ENCODE peak calls at places on chromosomes 7 and 10, in ten cellular contexts. N is adrenal gland; Y is GM13977; J is ovary; S is HFFc6; P is fibroblast of lung; Q is lower leg skin; X is CD8-positive, alpha-beta T cell; I is cardiac fibroblast; D is cardiac muscle cell. O is an unnamed sample.

GRCh38 chr7:15571303-15571878 is 9.6 kb upstream of the AGMO start:
- DNase-seq in X (no peak), Q (no peak), J (no peak), S (peak; percentile 11), N (no peak), Y (no peak), P (peak; percentile 43), I (peak; percentile 55), D (no peak), O (no peak)

GRCh38 chr7:155009570-155010157 is 6.7 kb upstream of the PAXIP1 start:
- DNase-seq in I (peak; percentile 19), X (peak; percentile 30), J (no peak), Q (no peak), P (no peak), N (no peak), D (no peak), S (no peak), Y (peak; percentile 22), O (no peak)

GRCh38 chr10:106904209-106904608 is 260.3 kb downstream of the SORCS1 start:
- DNase-seq in J (no peak), I (no peak), P (no peak), X (no peak), S (no peak), D (no peak), Q (no peak), N (no peak), Y (no peak), O (no peak)

GRCh38 chr10:72308320-72308987 is 34.7 kb downstream of the DDIT4 start:
- DNase-seq in N (peak; percentile 83), Y (no peak), S (peak; percentile 71), X (no peak), J (peak; percentile 89), Q (no peak), I (peak; percentile 96), D (peak; percentile 64), P (peak; percentile 92), O (no peak)

GRCh38 chr7:67916571-67916970 is 919.9 kb downstream of the TYW1 start:
- DNase-seq in P (no peak), N (no peak), D (no peak), Y (no peak), X (no peak), S (no peak), J (no peak), I (no peak), Q (no peak), O (no peak)

GRCh38 chr10:100009283-100009792 is 409 bp downstream of the DNMBP start:
- DNase-seq in N (peak; percentile 46), S (no peak), D (no peak), P (peak; percentile 49), J (no peak), Y (no peak), I (peak; percentile 39), X (peak; percentile 53), Q (peak; percentile 91), O (no peak)

GRCh38 chr10:71394926-71395562 is 1.7 kb upstream of the CDH23 start:
- DNase-seq in Y (no peak), P (no peak), N (no peak), I (no peak), X (no peak), D (no peak), J (no peak), S (no peak), Q (peak; percentile 78), O (no peak)

GRCh38 chr7:93194368-93194767 is 31.9 kb downstream of the HEPACAM2 start:
- DNase-seq in D (no peak), Y (no peak), J (no peak), S (peak; percentile 58), X (no peak), Q (no peak), P (peak; percentile 74), N (no peak), I (peak; percentile 55), O (no peak)

GRCh38 chr10:80204801-80205477 is 398 bp downstream of the ANXA11 start:
- DNase-seq in D (peak; percentile 33), N (no peak), S (peak; percentile 9), P (no peak), Q (no peak), J (no peak), I (no peak), X (peak; percentile 47), Y (peak; percentile 73), O (peak; percentile 58)

GRCh38 chr10:80201592-80202256 is 3.6 kb downstream of the ANXA11 start:
- DNase-seq in D (no peak), N (no peak), X (no peak), Y (no peak), J (no peak), I (no peak), S (no peak), P (no peak), Q (no peak), O (no peak)

GRCh38 chr10:80204193-80204714 is 1.1 kb downstream of the ANXA11 start:
- DNase-seq in Q (no peak), Y (peak; percentile 32), S (peak; percentile 15), P (no peak), X (no peak), I (peak; percentile 32), J (no peak), N (no peak), D (peak; percentile 29), O (no peak)

GRCh38 chr10:80203835-80204148 is 1.5 kb downstream of the ANXA11 start:
- DNase-seq in S (no peak), Q (no peak), I (no peak), Y (no peak), N (no peak), D (no peak), J (no peak), P (no peak), X (no peak), O (no peak)

GRCh38 chr10:80202934-80203834 is 2.2 kb downstream of the ANXA11 start:
- DNase-seq in I (peak; percentile 92), P (peak; percentile 82), N (peak; percentile 57), D (peak; percentile 73), S (peak; percentile 87), X (peak; percentile 72), Q (no peak), Y (peak; percentile 54), J (peak; percentile 54), O (peak; percentile 77)
- TF ChIP-seq CTCF in I (peak; percentile 19), P (peak; percentile 18), N (no peak), D (peak; percentile 25), S (peak; percentile 60), X (peak; percentile 55), Q (no peak), Y (peak; percentile 50), J (no peak), O (peak; percentile 71)

GRCh38 chr7:127938588-127938987 is 92.6 kb downstream of the LRRC4 start:
- DNase-seq in Q (no peak), S (peak; percentile 86), J (no peak), D (no peak), N (peak; percentile 37), Y (no peak), P (peak; percentile 76), I (peak; percentile 86), X (no peak), O (no peak)
- TF ChIP-seq CTCF in Q (no peak), S (peak; percentile 49), J (no peak), D (no peak), N (no peak), Y (no peak), P (peak; percentile 17), I (no peak), X (no peak), O (peak; percentile 10)

DNA sequence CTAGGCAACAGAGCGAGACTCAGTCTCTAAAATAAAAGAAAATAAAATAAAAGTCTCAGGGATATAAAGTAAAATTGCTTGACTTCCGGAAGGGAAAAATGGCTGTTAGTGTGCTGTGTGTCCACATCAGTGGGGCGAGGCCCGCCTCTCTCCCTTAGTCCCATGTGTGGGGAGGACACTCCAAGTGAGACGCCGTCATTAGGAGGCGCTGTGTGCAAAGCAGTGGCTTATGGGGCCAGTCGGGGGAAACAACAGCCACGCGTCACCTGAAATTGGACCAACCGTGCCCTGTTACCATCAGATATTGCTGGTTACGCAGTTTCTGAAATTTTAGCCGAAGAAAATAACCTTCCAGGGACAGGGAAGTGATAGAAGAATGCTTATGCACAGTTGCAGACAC is 15.8 kb downstream of the SFXN4 start:
- DNase-seq in S (no peak), Q (peak; percentile 32), J (no peak), N (no peak), X (no peak), D (no peak), P (no peak), Y (no peak), I (no peak), O (no peak)
- TF ChIP-seq CTCF in S (no peak), Q (no peak), J (no peak), N (no peak), X (no peak), D (peak; percentile 10), P (peak; percentile 12), Y (peak; percentile 18), I (no peak), O (no peak)

GRCh38 chr10:30028006-30028441 is 31.4 kb downstream of the JCAD start:
- DNase-seq in X (peak; percentile 13), D (no peak), P (no peak), Q (no peak), J (no peak), Y (no peak), S (no peak), I (no peak), N (peak; percentile 23), O (no peak)

GRCh38 chr10:30028452-30029045 is 30.8 kb downstream of the JCAD start:
- DNase-seq in P (no peak), Y (no peak), D (no peak), I (no peak), S (no peak), N (no peak), X (no peak), J (no peak), Q (no peak), O (no peak)

GRCh38 chr10:30026578-30026977 is 32.8 kb downstream of the JCAD start:
- DNase-seq in X (no peak), D (no peak), Y (no peak), N (no peak), S (no peak), J (no peak), Q (no peak), I (no peak), P (no peak), O (no peak)

GRCh38 chr10:30026080-30026479 is 33.3 kb downstream of the JCAD start:
- DNase-seq in N (no peak), I (no peak), J (no peak), X (no peak), Y (no peak), Q (no peak), D (no peak), P (no peak), S (no peak), O (no peak)

DNA sequence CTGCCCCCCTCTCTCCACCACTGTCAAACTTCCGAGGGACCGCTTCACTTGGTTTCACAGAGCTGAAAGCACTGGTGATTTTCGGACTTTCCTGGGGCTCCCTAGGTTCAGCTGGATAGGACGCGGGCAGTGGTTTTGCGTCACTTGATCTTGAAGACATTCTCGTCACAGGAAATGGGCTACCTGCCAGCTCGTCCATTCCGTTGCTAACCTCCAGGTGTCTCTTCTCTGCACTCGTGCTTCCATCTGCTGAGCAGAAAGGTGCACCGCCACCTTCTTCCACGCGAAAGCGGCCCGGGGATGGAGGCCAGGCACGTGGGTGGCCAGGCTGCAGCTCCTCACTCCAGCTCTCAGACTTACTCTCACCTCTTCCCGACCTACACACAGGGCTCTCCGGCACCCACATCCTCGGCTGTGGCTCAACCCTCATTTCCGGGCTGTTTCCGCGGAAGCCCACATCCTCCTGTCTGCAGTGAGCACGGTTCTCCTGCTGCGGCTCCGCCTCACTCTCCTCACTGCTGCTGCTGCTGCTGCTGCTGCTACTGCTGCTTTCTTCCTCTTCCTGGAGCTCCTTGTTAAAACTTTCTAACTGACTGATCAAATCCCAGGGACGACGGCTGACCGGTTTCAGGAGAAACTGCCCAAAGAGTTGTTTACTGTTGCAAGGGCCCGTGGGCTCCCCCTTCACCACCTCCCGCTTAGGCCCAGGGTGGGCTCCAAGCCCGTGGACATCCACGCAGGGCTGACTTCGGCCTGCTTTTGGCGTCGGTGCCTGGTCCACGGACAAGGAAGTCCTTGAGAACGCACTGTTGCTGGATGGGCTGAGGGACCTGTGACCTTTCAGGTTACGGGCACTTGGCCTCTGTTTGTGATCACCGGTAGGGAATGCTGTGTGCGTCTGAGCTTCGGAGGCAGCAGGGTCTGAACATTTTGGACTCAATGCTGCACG is 32.1 kb downstream of the JCAD start:
- DNase-seq in N (peak; percentile 28), D (no peak), J (peak; percentile 37), P (no peak), Q (peak; percentile 91), S (no peak), Y (peak; percentile 53), I (no peak), X (peak; percentile 85), O (peak; percentile 59)
- TF ChIP-seq CTCF in N (peak; percentile 32), D (no peak), J (no peak), P (peak; percentile 8), Q (no peak), S (no peak), Y (no peak), I (no peak), X (peak; percentile 32), O (peak; percentile 20)